ENCODE peak calls at places on chromosome 17, in nine cellular contexts. One of them, this sample, is unnamed.

GRCh38 chr17:10698116-10698818 is 873 bp downstream of the ADPRM start:
- DNase-seq in PC-9: no peak
- DNase-seq in mesothelial cell of epicardium: no peak
- DNase-seq in kidney epithelial cell: no peak
- DNase-seq in AG10803: peak
- DNase-seq in tibial artery: peak
- DNase-seq in CD4-positive, alpha-beta T cell: no peak
- DNase-seq in cardiac muscle cell: no peak
- DNase-seq in glutamatergic neuron: no peak
- DNase-seq in this sample: no peak

GRCh38 chr17:21214777-21215541 is 998 bp upstream of the TMEM11 start:
- DNase-seq in PC-9: no peak
- DNase-seq in mesothelial cell of epicardium: no peak
- DNase-seq in kidney epithelial cell: no peak
- DNase-seq in AG10803: peak
- DNase-seq in tibial artery: peak
- DNase-seq in CD4-positive, alpha-beta T cell: no peak
- DNase-seq in cardiac muscle cell: no peak
- DNase-seq in glutamatergic neuron: no peak
- DNase-seq in this sample: no peak

GRCh38 chr17:48593840-48594411 is 347 bp upstream of the HOXB5 start:
- DNase-seq in PC-9: no peak
- DNase-seq in mesothelial cell of epicardium: peak
- DNase-seq in kidney epithelial cell: no peak
- DNase-seq in AG10803: peak
- DNase-seq in tibial artery: peak
- DNase-seq in CD4-positive, alpha-beta T cell: peak
- DNase-seq in cardiac muscle cell: peak
- DNase-seq in glutamatergic neuron: peak
- DNase-seq in this sample: peak

GRCh38 chr17:37661372-37662014 is 18.2 kb upstream of the DDX52 start:
- DNase-seq in PC-9: no peak
- DNase-seq in mesothelial cell of epicardium: no peak
- DNase-seq in kidney epithelial cell: no peak
- DNase-seq in AG10803: no peak
- DNase-seq in tibial artery: no peak
- DNase-seq in CD4-positive, alpha-beta T cell: no peak
- DNase-seq in cardiac muscle cell: peak
- DNase-seq in glutamatergic neuron: no peak
- DNase-seq in this sample: no peak

GRCh38 chr17:81291662-81292061 is 3.4 kb downstream of the SLC38A10 start:
- DNase-seq in PC-9: no peak
- DNase-seq in mesothelial cell of epicardium: peak
- DNase-seq in kidney epithelial cell: no peak
- DNase-seq in AG10803: peak
- DNase-seq in tibial artery: peak
- DNase-seq in CD4-positive, alpha-beta T cell: peak
- DNase-seq in cardiac muscle cell: peak
- DNase-seq in glutamatergic neuron: peak
- DNase-seq in this sample: peak

GRCh38 chr17:39027037-39027436 is 59.8 kb upstream of the FBXO47 start:
- DNase-seq in PC-9: peak
- DNase-seq in mesothelial cell of epicardium: peak
- DNase-seq in kidney epithelial cell: no peak
- DNase-seq in AG10803: peak
- DNase-seq in tibial artery: peak
- DNase-seq in CD4-positive, alpha-beta T cell: no peak
- DNase-seq in cardiac muscle cell: peak
- DNase-seq in glutamatergic neuron: peak
- DNase-seq in this sample: peak

GRCh38 chr17:50491510-50491909 is 12.8 kb downstream of the RSAD1 start:
- DNase-seq in PC-9: no peak
- DNase-seq in mesothelial cell of epicardium: no peak
- DNase-seq in kidney epithelial cell: no peak
- DNase-seq in AG10803: no peak
- DNase-seq in tibial artery: no peak
- DNase-seq in CD4-positive, alpha-beta T cell: no peak
- DNase-seq in cardiac muscle cell: no peak
- DNase-seq in glutamatergic neuron: no peak
- DNase-seq in this sample: no peak

GRCh38 chr17:53093386-53093785 is 729.3 kb upstream of the KIF2B start:
- DNase-seq in PC-9: no peak
- DNase-seq in mesothelial cell of epicardium: no peak
- DNase-seq in kidney epithelial cell: no peak
- DNase-seq in AG10803: no peak
- DNase-seq in tibial artery: no peak
- DNase-seq in CD4-positive, alpha-beta T cell: no peak
- DNase-seq in cardiac muscle cell: no peak
- DNase-seq in glutamatergic neuron: no peak
- DNase-seq in this sample: no peak

GRCh38 chr17:47076171-47076570 is 97.1 kb upstream of the RPRML start:
- DNase-seq in PC-9: no peak
- DNase-seq in mesothelial cell of epicardium: no peak
- DNase-seq in kidney epithelial cell: no peak
- DNase-seq in AG10803: peak
- DNase-seq in tibial artery: no peak
- DNase-seq in CD4-positive, alpha-beta T cell: no peak
- DNase-seq in cardiac muscle cell: no peak
- DNase-seq in glutamatergic neuron: no peak
- DNase-seq in this sample: no peak

GRCh38 chr17:76268015-76268749 is 3.0 kb downstream of the UBALD2 start:
- DNase-seq in PC-9: no peak
- DNase-seq in mesothelial cell of epicardium: no peak
- DNase-seq in kidney epithelial cell: no peak
- DNase-seq in AG10803: peak
- DNase-seq in tibial artery: peak
- DNase-seq in CD4-positive, alpha-beta T cell: peak
- DNase-seq in cardiac muscle cell: no peak
- DNase-seq in glutamatergic neuron: peak
- DNase-seq in this sample: peak

GRCh38 chr17:28717578-28718316 is at the start of gene RAB34:
- DNase-seq in PC-9: peak
- DNase-seq in mesothelial cell of epicardium: peak
- DNase-seq in kidney epithelial cell: no peak
- DNase-seq in AG10803: peak
- DNase-seq in tibial artery: peak
- DNase-seq in CD4-positive, alpha-beta T cell: no peak
- DNase-seq in cardiac muscle cell: peak
- DNase-seq in glutamatergic neuron: peak
- DNase-seq in this sample: peak

GRCh38 chr17:54046570-54046969 is 223.8 kb downstream of the KIF2B start:
- DNase-seq in PC-9: no peak
- DNase-seq in mesothelial cell of epicardium: no peak
- DNase-seq in kidney epithelial cell: no peak
- DNase-seq in AG10803: no peak
- DNase-seq in tibial artery: no peak
- DNase-seq in CD4-positive, alpha-beta T cell: no peak
- DNase-seq in cardiac muscle cell: no peak
- DNase-seq in glutamatergic neuron: no peak
- DNase-seq in this sample: no peak

GRCh38 chr17:70808596-70808995 is 639.3 kb downstream of the KCNJ2 start:
- DNase-seq in PC-9: no peak
- DNase-seq in mesothelial cell of epicardium: no peak
- DNase-seq in kidney epithelial cell: no peak
- DNase-seq in AG10803: no peak
- DNase-seq in tibial artery: no peak
- DNase-seq in CD4-positive, alpha-beta T cell: no peak
- DNase-seq in cardiac muscle cell: no peak
- DNase-seq in glutamatergic neuron: no peak
- DNase-seq in this sample: no peak

GRCh38 chr17:43952724-43953666 is 745 bp downstream of the PYY start:
- DNase-seq in PC-9: no peak
- DNase-seq in mesothelial cell of epicardium: no peak
- DNase-seq in kidney epithelial cell: no peak
- DNase-seq in AG10803: no peak
- DNase-seq in tibial artery: no peak
- DNase-seq in CD4-positive, alpha-beta T cell: no peak
- DNase-seq in cardiac muscle cell: peak
- DNase-seq in glutamatergic neuron: peak
- DNase-seq in this sample: no peak

GRCh38 chr17:79400989-79401703 is 209.7 kb downstream of the RBFOX3 start:
- DNase-seq in PC-9: no peak
- DNase-seq in mesothelial cell of epicardium: peak
- DNase-seq in kidney epithelial cell: no peak
- DNase-seq in AG10803: peak
- DNase-seq in tibial artery: peak
- DNase-seq in CD4-positive, alpha-beta T cell: peak
- DNase-seq in cardiac muscle cell: peak
- DNase-seq in glutamatergic neuron: peak
- DNase-seq in this sample: peak
- TF ChIP-seq CTCF in PC-9: peak
- TF ChIP-seq CTCF in mesothelial cell of epicardium: peak
- TF ChIP-seq CTCF in kidney epithelial cell: peak
- TF ChIP-seq CTCF in AG10803: peak
- TF ChIP-seq CTCF in tibial artery: peak
- TF ChIP-seq CTCF in CD4-positive, alpha-beta T cell: peak
- TF ChIP-seq CTCF in cardiac muscle cell: peak
- TF ChIP-seq CTCF in glutamatergic neuron: peak
- TF ChIP-seq CTCF in this sample: peak

GRCh38 chr17:20122236-20122879 is 113.2 kb downstream of the SPECC1 start:
- DNase-seq in PC-9: no peak
- DNase-seq in mesothelial cell of epicardium: no peak
- DNase-seq in kidney epithelial cell: no peak
- DNase-seq in AG10803: no peak
- DNase-seq in tibial artery: no peak
- DNase-seq in CD4-positive, alpha-beta T cell: no peak
- DNase-seq in cardiac muscle cell: no peak
- DNase-seq in glutamatergic neuron: no peak
- DNase-seq in this sample: no peak

GRCh38 chr17:20127660-20128413 is 118.7 kb downstream of the SPECC1 start:
- DNase-seq in PC-9: no peak
- DNase-seq in mesothelial cell of epicardium: no peak
- DNase-seq in kidney epithelial cell: peak
- DNase-seq in AG10803: peak
- DNase-seq in tibial artery: no peak
- DNase-seq in CD4-positive, alpha-beta T cell: no peak
- DNase-seq in cardiac muscle cell: peak
- DNase-seq in glutamatergic neuron: peak
- DNase-seq in this sample: no peak

GRCh38 chr17:20123209-20123608 is 114.0 kb downstream of the SPECC1 start:
- DNase-seq in PC-9: no peak
- DNase-seq in mesothelial cell of epicardium: no peak
- DNase-seq in kidney epithelial cell: no peak
- DNase-seq in AG10803: no peak
- DNase-seq in tibial artery: no peak
- DNase-seq in CD4-positive, alpha-beta T cell: no peak
- DNase-seq in cardiac muscle cell: no peak
- DNase-seq in glutamatergic neuron: no peak
- DNase-seq in this sample: no peak

GRCh38 chr17:20121359-20122235 is 112.4 kb downstream of the SPECC1 start:
- DNase-seq in PC-9: no peak
- DNase-seq in mesothelial cell of epicardium: no peak
- DNase-seq in kidney epithelial cell: peak
- DNase-seq in AG10803: peak
- DNase-seq in tibial artery: peak
- DNase-seq in CD4-positive, alpha-beta T cell: peak
- DNase-seq in cardiac muscle cell: peak
- DNase-seq in glutamatergic neuron: peak
- DNase-seq in this sample: peak

GRCh38 chr17:20125724-20126123 is 116.6 kb downstream of the SPECC1 start:
- DNase-seq in PC-9: no peak
- DNase-seq in mesothelial cell of epicardium: no peak
- DNase-seq in kidney epithelial cell: no peak
- DNase-seq in AG10803: no peak
- DNase-seq in tibial artery: no peak
- DNase-seq in CD4-positive, alpha-beta T cell: no peak
- DNase-seq in cardiac muscle cell: no peak
- DNase-seq in glutamatergic neuron: no peak
- DNase-seq in this sample: no peak
- TF ChIP-seq CTCF in PC-9: no peak
- TF ChIP-seq CTCF in mesothelial cell of epicardium: no peak
- TF ChIP-seq CTCF in kidney epithelial cell: no peak
- TF ChIP-seq CTCF in AG10803: no peak
- TF ChIP-seq CTCF in tibial artery: no peak
- TF ChIP-seq CTCF in CD4-positive, alpha-beta T cell: no peak
- TF ChIP-seq CTCF in cardiac muscle cell: no peak
- TF ChIP-seq CTCF in glutamatergic neuron: no peak
- TF ChIP-seq CTCF in this sample: no peak

GRCh38 chr17:40718904-40719303 is 15.4 kb upstream of the KRT24 start:
- DNase-seq in PC-9: peak
- DNase-seq in mesothelial cell of epicardium: no peak
- DNase-seq in kidney epithelial cell: no peak
- DNase-seq in AG10803: no peak
- DNase-seq in tibial artery: no peak
- DNase-seq in CD4-positive, alpha-beta T cell: no peak
- DNase-seq in cardiac muscle cell: no peak
- DNase-seq in glutamatergic neuron: no peak
- DNase-seq in this sample: no peak

GRCh38 chr17:40717776-40718175 is 14.2 kb upstream of the KRT24 start:
- DNase-seq in PC-9: no peak
- DNase-seq in mesothelial cell of epicardium: no peak
- DNase-seq in kidney epithelial cell: no peak
- DNase-seq in AG10803: no peak
- DNase-seq in tibial artery: no peak
- DNase-seq in CD4-positive, alpha-beta T cell: no peak
- DNase-seq in cardiac muscle cell: no peak
- DNase-seq in glutamatergic neuron: no peak
- DNase-seq in this sample: no peak

DNA sequence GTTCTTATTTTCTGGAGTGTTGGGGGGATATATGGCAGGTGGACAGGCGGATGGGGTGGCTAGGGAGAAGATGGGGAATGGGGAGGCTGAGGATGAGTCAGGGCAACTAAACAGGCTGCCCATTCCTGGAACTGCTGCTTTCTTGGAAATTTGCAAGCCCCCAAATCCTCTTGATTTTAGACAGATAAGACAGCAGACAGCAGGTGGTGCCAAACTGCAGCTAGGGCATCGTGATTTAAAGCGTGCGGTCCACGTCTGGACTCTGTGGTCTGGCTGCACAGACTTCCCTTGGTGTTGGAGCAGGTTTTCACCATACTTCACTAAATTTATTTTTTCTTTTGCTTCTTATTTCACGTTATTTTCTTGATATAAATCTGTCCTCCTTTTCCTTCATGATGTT is 10.9 kb upstream of the KRT24 start:
- DNase-seq in PC-9: no peak
- DNase-seq in mesothelial cell of epicardium: no peak
- DNase-seq in kidney epithelial cell: no peak
- DNase-seq in AG10803: no peak
- DNase-seq in tibial artery: no peak
- DNase-seq in CD4-positive, alpha-beta T cell: no peak
- DNase-seq in cardiac muscle cell: no peak
- DNase-seq in glutamatergic neuron: peak
- DNase-seq in this sample: no peak
- TF ChIP-seq CTCF in PC-9: no peak
- TF ChIP-seq CTCF in mesothelial cell of epicardium: no peak
- TF ChIP-seq CTCF in kidney epithelial cell: peak
- TF ChIP-seq CTCF in AG10803: no peak
- TF ChIP-seq CTCF in tibial artery: no peak
- TF ChIP-seq CTCF in CD4-positive, alpha-beta T cell: no peak
- TF ChIP-seq CTCF in cardiac muscle cell: no peak
- TF ChIP-seq CTCF in glutamatergic neuron: no peak
- TF ChIP-seq CTCF in this sample: no peak

DNA sequence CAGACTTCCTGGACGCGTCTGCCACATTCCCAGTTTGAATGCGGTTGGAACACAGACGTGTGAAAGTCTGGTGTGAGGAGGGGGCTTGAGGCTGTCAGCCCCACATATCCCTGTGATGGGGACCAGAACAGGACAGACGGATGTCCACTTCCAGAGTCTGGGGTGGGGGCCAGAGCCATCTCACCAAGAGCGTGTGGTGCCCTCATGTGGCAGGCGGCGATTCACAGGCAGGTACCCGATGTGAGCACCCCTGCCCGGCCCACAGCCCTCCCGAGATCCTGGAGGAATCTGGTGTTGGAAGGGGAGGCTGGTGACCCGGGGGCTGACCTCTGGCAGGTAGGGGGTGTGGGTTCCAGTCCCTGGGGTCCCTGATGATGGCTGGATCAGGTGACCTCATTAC is 51.5 kb downstream of the ENGASE start:
- DNase-seq in PC-9: no peak
- DNase-seq in mesothelial cell of epicardium: no peak
- DNase-seq in kidney epithelial cell: no peak
- DNase-seq in AG10803: no peak
- DNase-seq in tibial artery: no peak
- DNase-seq in CD4-positive, alpha-beta T cell: no peak
- DNase-seq in cardiac muscle cell: no peak
- DNase-seq in glutamatergic neuron: no peak
- DNase-seq in this sample: no peak
- TF ChIP-seq CTCF in PC-9: no peak
- TF ChIP-seq CTCF in mesothelial cell of epicardium: no peak
- TF ChIP-seq CTCF in kidney epithelial cell: peak
- TF ChIP-seq CTCF in AG10803: peak
- TF ChIP-seq CTCF in tibial artery: no peak
- TF ChIP-seq CTCF in CD4-positive, alpha-beta T cell: no peak
- TF ChIP-seq CTCF in cardiac muscle cell: peak
- TF ChIP-seq CTCF in glutamatergic neuron: no peak
- TF ChIP-seq CTCF in this sample: no peak

This sample was measured in GM13976.